ENCODE peak calls at places on chromosomes 6 and 20, in four cellular contexts. F is HCT116, N is SK-N-SH, L is fibroblast of lung. O is an unnamed sample.
A peak's percentile ranks its signal among the peaks of the same experiment; 100 is the strongest.

GRCh38 chr20:48686238-48687096 is 141.3 kb downstream of the PREX1 start:
- DNase-seq in L (peak; percentile 32), N (peak; percentile 53), F (no peak), O (peak; percentile 84)

GRCh38 chr6:168699631-168700315 is 258.8 kb downstream of the SMOC2 start:
- DNase-seq in F (no peak), L (no peak), N (peak; percentile 79), O (no peak)

GRCh38 chr6:111011360-111012142 is 29.7 kb downstream of the RPF2 start:
- DNase-seq in L (peak; percentile 33), F (peak; percentile 19), N (peak; percentile 64), O (peak; percentile 94)

GRCh38 chr20:25299801-25300200 is 51.9 kb downstream of the PYGB start:
- DNase-seq in L (peak; percentile 63), N (no peak), F (no peak), O (peak; percentile 93)

GRCh38 chr6:99232003-99232402 is 117.5 kb downstream of the FAXC start:
- DNase-seq in N (no peak), F (no peak), L (no peak), O (no peak)

GRCh38 chr20:51934301-51935002 is 132.1 kb upstream of the SALL4 start:
- DNase-seq in F (no peak), L (no peak), N (no peak), O (no peak)

GRCh38 chr6:125789576-125790402 is 971 bp upstream of the NCOA7 start:
- DNase-seq in F (no peak), L (peak; percentile 50), N (peak; percentile 63), O (peak; percentile 86)

GRCh38 chr20:45402946-45403345 is 5.1 kb upstream of the DBNDD2 start:
- DNase-seq in F (no peak), L (no peak), N (no peak), O (peak; percentile 50)

GRCh38 chr20:34525709-34526416 is 9.6 kb downstream of the DYNLRB1 start:
- DNase-seq in N (peak; percentile 38), F (peak; percentile 93), L (peak; percentile 99), O (peak; percentile 96)

GRCh38 chr6:33828764-33829731 is 25.2 kb upstream of the MLN start:
- DNase-seq in F (no peak), N (peak; percentile 72), L (no peak), O (peak; percentile 50)

DNA sequence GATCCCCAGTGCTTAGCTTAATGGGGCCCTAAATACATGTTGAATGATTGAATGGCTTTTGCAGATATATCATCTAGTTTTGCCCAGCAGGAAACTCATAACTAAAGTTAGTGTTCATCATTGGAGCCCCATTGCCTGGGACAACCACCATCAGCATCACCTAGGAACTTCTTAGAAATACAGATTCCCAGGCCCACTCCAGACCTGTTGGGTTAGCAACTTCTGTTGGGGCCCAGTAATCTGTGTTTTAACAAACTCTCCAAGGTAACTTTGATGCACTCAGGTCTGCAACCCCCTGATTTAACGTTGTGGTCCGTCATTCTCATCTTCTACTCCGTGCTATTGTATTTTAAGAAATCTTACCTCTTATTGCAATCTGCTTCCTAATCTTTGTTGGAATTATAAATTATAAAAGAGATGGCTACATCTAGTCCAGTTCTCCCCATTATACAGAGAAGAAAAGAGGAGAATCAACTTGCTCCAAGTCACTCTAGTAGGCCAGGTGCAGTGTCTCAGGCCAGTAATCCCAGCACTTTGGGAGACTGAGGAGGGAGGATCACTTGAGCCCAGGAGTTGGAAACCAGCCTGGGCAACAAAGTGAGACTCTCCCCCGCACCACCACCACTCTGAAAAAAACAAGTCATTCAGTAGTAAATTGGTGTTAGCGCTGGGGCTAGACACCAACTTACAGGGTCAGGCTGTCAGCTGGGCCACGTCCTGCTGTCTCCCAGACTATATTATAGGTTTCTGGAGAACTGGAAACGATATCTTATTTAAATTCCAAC is 13.7 kb downstream of the FOXP4 start:
- DNase-seq in L (no peak), F (no peak), N (no peak), O (peak; percentile 48)
- H2AFZ ChIP-seq in L (no peak overlapping the region), F (no peak overlapping the region), N (no peak overlapping the region), O (no peak overlapping the region)

DNA sequence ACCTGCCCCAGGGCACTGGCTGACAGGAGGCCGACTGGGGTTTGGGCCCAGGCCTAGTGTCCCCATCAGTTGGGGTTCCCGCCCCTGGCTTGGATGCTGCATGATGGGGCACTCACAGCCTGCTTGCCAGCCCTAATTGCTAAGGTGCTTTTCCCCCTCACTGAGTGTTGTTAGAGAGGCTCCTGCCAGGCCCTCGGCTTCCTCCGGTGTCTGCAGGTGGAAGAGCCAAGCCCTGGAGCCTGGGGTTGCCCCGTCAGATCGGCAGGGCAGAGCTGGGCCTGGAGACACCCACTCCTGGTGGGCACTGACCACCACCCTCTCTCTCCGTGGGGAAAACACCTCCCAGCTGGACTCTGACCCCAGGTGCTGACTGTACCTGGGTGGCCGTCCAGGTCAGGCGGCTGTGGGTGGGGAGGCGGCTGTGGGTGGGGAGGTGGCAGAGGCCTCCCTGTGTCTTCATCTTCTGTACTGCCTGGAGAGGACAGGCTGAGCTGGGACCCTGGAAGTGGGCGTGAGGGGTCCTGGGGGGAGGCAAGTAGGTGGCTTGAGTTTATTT is 6.0 kb upstream of the CABLES2 start:
- DNase-seq in F (no peak), N (no peak), L (no peak), O (no peak)
- H3K27ac ChIP-seq in F (no peak overlapping the region), N (no peak overlapping the region), L (no peak overlapping the region), O (no peak overlapping the region)

DNA sequence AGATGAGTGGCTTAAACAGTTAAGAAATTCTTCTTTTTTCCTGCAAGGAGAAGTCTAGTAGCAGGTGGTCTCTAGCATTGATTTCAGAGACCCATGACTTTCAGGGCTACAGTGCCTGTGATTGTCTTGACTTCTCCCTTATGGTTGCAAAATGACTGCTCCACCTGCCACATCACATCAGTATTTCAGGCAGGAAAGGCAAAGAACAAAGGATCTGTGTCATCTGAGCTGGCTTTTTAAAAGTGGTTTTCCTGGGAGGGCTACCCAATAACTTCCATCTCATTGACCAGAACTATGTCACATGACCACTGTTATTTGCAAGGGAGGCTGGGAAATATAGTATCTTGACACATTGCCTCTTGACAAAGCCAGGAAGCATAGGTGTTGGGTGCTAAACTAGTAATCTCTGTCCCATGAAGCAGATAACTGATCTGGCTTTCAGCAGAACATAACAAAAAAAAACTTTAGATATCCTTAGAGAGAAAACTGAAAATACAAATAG is 226.2 kb downstream of the DHX35 start:
- DNase-seq in L (no peak), N (no peak), F (no peak), O (no peak)
- H2AFZ ChIP-seq in L (no peak overlapping the region), N (no peak overlapping the region), F (no peak overlapping the region), O (no peak overlapping the region)

GRCh38 chr6:27144740-27145079 is 102.8 kb upstream of the PRSS16 start:
- DNase-seq in N (no peak), F (no peak), L (no peak), O (no peak)
- H3K27ac ChIP-seq in N (peak overlapping the region; percentile 94), F (peak overlapping the region; percentile 97), L (no peak overlapping the region), O (peak overlapping the region; percentile 89)

GRCh38 chr6:47117314-47117713 is 75.2 kb upstream of the ADGRF1 start:
- DNase-seq in N (no peak), F (no peak), L (no peak), O (no peak)
- H2AFZ ChIP-seq in N (no peak overlapping the region), F (peak overlapping the region; percentile 9), L (no peak overlapping the region), O (no peak overlapping the region)

DNA sequence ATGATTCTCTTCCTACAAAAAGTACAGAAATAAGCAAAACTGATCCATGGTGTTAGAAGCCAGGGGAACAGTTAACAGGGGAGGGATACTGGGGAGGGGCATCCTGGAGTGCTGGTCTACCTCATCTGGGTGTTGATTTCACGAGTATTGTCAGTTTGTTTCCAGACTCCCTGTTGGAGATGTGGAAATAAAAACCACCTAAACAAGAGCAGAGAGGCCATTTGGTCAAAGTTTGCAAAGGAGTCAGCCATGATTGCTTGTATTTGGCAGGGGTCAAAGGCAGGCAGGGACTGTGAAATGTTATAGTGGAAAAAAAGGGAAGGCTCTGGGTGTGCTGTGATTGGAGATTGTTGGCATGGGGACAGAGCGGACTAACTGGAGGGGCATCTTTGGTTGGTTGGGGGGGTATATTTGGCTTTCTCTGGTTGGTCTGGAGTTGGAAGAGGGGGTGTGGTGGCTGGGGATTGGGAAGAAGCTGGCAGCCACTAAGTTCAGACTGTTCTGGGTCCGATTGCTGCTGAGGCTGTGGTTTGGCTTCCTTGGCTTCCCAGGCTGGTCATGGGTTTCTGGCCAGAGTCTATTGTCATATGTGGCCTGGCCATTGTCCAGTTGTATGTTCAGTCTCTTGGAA is 14.9 kb upstream of the PANK2 start:
- DNase-seq in L (peak; percentile 18), N (no peak), F (no peak), O (peak; percentile 59)
- H3K27ac ChIP-seq in L (no peak overlapping the region), N (no peak overlapping the region), F (no peak overlapping the region), O (no peak overlapping the region)

GRCh38 chr20:61437280-61438206 is 185.5 kb downstream of the CDH4 start:
- DNase-seq in L (peak; percentile 95), F (no peak), N (no peak), O (no peak)

GRCh38 chr20:61436268-61436667 is 184.2 kb downstream of the CDH4 start:
- DNase-seq in F (no peak), L (peak; percentile 88), N (no peak), O (peak; percentile 89)

GRCh38 chr20:61435184-61435822 is 183.2 kb downstream of the CDH4 start:
- DNase-seq in N (no peak), L (no peak), F (no peak), O (no peak)

GRCh38 chr20:61435823-61436220 is 183.8 kb downstream of the CDH4 start:
- DNase-seq in F (no peak), L (no peak), N (no peak), O (no peak)

GRCh38 chr20:61436674-61437279 is 184.7 kb downstream of the CDH4 start:
- DNase-seq in F (no peak), N (no peak), L (peak; percentile 98), O (no peak)
- H2AFZ ChIP-seq in F (no peak overlapping the region), N (no peak overlapping the region), L (no peak overlapping the region), O (no peak overlapping the region)

DNA sequence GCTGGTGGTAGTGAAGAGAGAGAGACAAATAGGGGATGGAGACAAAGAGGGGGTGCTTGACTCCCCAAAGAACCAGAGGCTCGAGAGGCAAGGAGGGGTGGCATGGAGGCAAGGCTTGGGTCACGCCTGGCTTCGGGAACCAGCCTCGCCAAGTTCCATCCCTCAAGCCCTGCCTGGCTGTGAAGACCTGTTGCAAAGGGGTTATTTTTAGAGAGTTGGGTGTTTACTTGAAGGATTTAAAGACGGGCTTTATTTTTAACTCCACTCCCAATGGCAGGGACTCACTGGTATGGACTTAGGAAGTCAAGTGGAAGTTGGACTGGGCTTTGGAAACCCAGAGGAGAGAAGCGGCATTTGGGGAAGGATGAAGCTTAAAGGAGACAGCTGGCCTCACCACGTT is 43.1 kb downstream of the JPH2 start:
- DNase-seq in N (no peak), L (no peak), F (no peak), O (no peak)
- H3K27ac ChIP-seq in N (no peak overlapping the region), L (no peak overlapping the region), F (no peak overlapping the region), O (no peak overlapping the region)

GRCh38 chr20:31824125-31824485 is 4.9 kb downstream of the MYLK2 start:
- DNase-seq in F (no peak), N (no peak), L (no peak), O (no peak)
- H2AFZ ChIP-seq in F (no peak overlapping the region), N (peak overlapping the region; percentile 16), L (no peak overlapping the region), O (no peak overlapping the region)

DNA sequence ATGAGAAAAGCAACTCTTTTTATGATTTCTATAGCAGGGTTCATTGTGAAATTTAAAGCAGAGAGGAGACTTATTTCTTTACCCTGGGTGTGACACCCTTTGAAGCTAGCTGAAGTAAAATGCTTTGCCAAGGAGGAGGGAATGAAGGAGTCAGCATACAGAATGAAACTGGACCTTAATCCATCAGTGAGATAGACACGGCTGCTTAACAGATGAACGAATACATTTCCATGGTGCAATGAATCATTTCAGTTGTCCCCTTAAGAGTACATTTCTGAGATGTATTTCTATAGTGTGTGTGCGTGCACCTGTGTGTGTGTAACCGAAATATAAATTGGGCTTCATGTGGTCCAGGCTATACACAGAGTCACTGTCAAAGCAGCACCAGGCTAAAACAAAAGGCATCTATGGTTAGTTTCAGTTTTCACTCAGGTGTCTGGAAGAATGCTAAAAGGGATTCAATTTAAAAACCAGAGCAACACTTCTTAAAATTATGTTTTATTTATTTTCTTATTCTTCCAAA is 73.9 kb upstream of the CD93 start:
- DNase-seq in F (no peak), L (peak; percentile 44), N (no peak), O (no peak)
- H3K27ac ChIP-seq in F (no peak overlapping the region), L (no peak overlapping the region), N (no peak overlapping the region), O (peak overlapping the region; percentile 52)

O was measured in osteoblast.